ENCODE peak calls at places on chromosome 13, in nine cellular contexts. J is suprapubic skin, T is tibial nerve, I is H1, F is heart left ventricle, Q is HCT116, Y is adrenal gland, B is breast epithelium, A is thyroid gland. P is an unnamed sample.

GRCh38 chr13:25469179-25469545 is 97.4 kb downstream of the ATP8A2 start:
- DNase-seq in J (no peak), T (no peak), I (no peak), F (no peak), Q (no peak), Y (no peak), B (no peak), A (no peak), P (no peak)

GRCh38 chr13:32940601-32941000 is 75.6 kb upstream of the KL start:
- DNase-seq in J (no peak), T (no peak), I (no peak), F (peak; percentile 13), Q (no peak), Y (peak; percentile 29), B (no peak), A (no peak), P (no peak)

GRCh38 chr13:20702530-20702929 is 969 bp upstream of the IL17D start:
- DNase-seq in J (no peak), T (no peak), I (no peak), F (no peak), Q (no peak), Y (no peak), B (no peak), A (no peak), P (no peak)

GRCh38 chr13:41222259-41222852 is 28.0 kb upstream of the KBTBD7 start:
- DNase-seq in J (no peak), T (no peak), I (no peak), F (peak; percentile 19), Q (peak; percentile 50), Y (peak; percentile 28), B (no peak), A (peak; percentile 25), P (peak; percentile 51)

GRCh38 chr13:44470623-44471562 is 97.3 kb downstream of the SERP2 start:
- DNase-seq in J (no peak), T (no peak), I (no peak), F (no peak), Q (peak; percentile 35), Y (no peak), B (no peak), A (no peak), P (no peak)

GRCh38 chr13:47241446-47241845 is 344.6 kb upstream of the HTR2A start:
- DNase-seq in J (no peak), T (no peak), I (no peak), F (no peak), Q (no peak), Y (no peak), B (no peak), A (no peak), P (no peak)

GRCh38 chr13:41085961-41086360 is 24.7 kb downstream of the WBP4 start:
- DNase-seq in J (no peak), T (no peak), I (peak; percentile 53), F (no peak), Q (no peak), Y (no peak), B (no peak), A (no peak), P (no peak)

GRCh38 chr13:48118025-48118424 is 23.1 kb upstream of the MED4 start:
- DNase-seq in J (no peak), T (no peak), I (no peak), F (no peak), Q (no peak), Y (no peak), B (no peak), A (no peak), P (no peak)

GRCh38 chr13:74017301-74018092 is 116.7 kb downstream of the KLF12 start:
- DNase-seq in J (no peak), T (no peak), I (no peak), F (no peak), Q (no peak), Y (no peak), B (no peak), A (no peak), P (no peak)

GRCh38 chr13:95641961-95642621 is 2.4 kb downstream of the DZIP1 start:
- DNase-seq in J (no peak), T (no peak), I (no peak), F (peak; percentile 30), Q (no peak), Y (peak; percentile 24), B (no peak), A (peak; percentile 22), P (peak; percentile 54)

GRCh38 chr13:74003374-74003773 is 130.8 kb downstream of the KLF12 start:
- DNase-seq in J (no peak), T (no peak), I (no peak), F (no peak), Q (no peak), Y (no peak), B (no peak), A (no peak), P (no peak)

GRCh38 chr13:38103851-38104250 is 234.3 kb upstream of the TRPC4 start:
- DNase-seq in J (no peak), T (no peak), I (no peak), F (no peak), Q (no peak), Y (no peak), B (no peak), A (no peak), P (no peak)

GRCh38 chr13:32045963-32046785 is 14.6 kb downstream of the FRY start:
- DNase-seq in J (no peak), T (no peak), I (no peak), F (no peak), Q (no peak), Y (no peak), B (no peak), A (peak; percentile 7), P (no peak)

GRCh38 chr13:43374621-43375020 is 351.2 kb downstream of the DNAJC15 start:
- DNase-seq in J (no peak), T (no peak), I (no peak), F (no peak), Q (no peak), Y (no peak), B (no peak), A (no peak), P (no peak)

GRCh38 chr13:107765724-107766436 is 449.5 kb downstream of the LIG4 start:
- DNase-seq in J (no peak), T (no peak), I (no peak), F (no peak), Q (no peak), Y (no peak), B (no peak), A (no peak), P (no peak)

DNA sequence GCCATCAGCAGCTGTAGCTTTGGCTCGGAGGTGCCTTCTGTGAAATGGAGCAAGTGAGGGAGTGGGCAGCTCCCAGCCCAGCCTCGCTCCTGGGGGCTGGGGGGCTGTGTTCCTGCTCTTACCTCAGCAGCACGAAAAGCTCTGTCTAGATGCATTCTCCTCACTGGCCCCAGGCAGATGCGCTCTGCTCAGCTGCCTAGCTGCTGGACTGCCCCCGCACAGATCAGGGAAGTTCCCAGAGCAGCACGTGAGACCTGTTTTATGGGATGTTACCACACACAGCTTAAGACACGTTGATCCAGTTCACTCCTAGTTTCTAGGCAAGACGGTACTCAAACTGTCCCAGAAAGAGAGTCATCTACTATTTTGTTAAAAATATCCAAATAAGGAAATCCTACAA is 13.6 kb downstream of the LCP1 start:
- DNase-seq in J (no peak), T (no peak), I (no peak), F (no peak), Q (no peak), Y (no peak), B (peak; percentile 58), A (no peak), P (no peak)
- H3K4me1 ChIP-seq in J (peaks cover 24% of the 10 kb centered on the region), T (no peaks in the 10 kb centered on the region), I (peaks cover 4% of the 10 kb centered on the region), F (peaks cover 12% of the 10 kb centered on the region), Q (peaks cover 3% of the 10 kb centered on the region), Y (no peaks in the 10 kb centered on the region), B (no peaks in the 10 kb centered on the region), A (no peaks in the 10 kb centered on the region), P (no peaks in the 10 kb centered on the region)

GRCh38 chr13:49585220-49586157 is at the start of gene RCBTB1:
- DNase-seq in J (peak; percentile 81), T (peak; percentile 18), I (no peak), F (peak; percentile 71), Q (peak; percentile 18), Y (peak; percentile 60), B (peak; percentile 66), A (peak; percentile 89), P (peak; percentile 77)
- TF ChIP-seq POLR2A in J (no peak), T (peak; percentile 43), I (no peak), F (peak; percentile 53), Q (no peak), Y (peak; percentile 12), B (no peak), A (peak; percentile 79), P (no peak)

DNA sequence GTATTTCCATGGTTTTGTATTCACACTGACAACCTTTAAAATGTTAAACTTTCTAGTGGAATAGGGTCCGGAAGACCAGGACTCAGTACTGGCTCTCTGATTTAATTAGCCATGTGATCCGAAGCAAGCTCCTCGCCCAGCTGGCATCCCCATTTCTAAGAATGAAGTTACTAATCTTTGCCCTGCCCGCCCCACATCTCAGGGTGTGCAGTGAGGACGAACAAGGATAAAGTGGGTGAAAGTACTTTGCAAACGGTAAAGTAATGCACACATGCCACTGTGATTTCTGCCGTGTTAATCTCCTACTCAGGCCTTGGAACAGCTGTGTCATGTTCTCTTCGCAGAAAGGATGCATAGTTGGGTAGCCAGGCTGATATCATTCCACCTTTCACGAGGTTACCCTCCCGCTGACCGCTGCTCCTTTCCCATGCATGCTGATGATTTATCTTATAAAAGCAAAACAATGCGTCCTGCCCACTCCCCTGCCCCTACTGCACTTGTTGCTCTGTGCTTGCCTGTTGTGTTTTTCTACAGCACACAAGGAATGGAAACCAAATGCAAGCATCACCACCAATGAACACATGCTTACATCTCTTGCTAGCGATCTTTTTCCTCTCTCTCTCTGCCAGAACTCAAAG is 539.0 kb downstream of the EFNB2 start:
- DNase-seq in J (no peak), T (no peak), I (no peak), F (no peak), Q (no peak), Y (no peak), B (no peak), A (no peak), P (no peak)
- H3K4me3 ChIP-seq in J (no peak overlapping the region), T (no peak overlapping the region), I (no peak overlapping the region), F (no peak overlapping the region), Q (no peak overlapping the region), Y (no peak overlapping the region), B (no peak overlapping the region), A (no peak overlapping the region), P (no peak overlapping the region)

GRCh38 chr13:71829542-71829941 is 37.5 kb downstream of the DACH1 start:
- DNase-seq in J (no peak), T (no peak), I (no peak), F (no peak), Q (no peak), Y (no peak), B (no peak), A (no peak), P (no peak)

GRCh38 chr13:71831716-71832115 is 35.3 kb downstream of the DACH1 start:
- DNase-seq in J (no peak), T (no peak), I (no peak), F (no peak), Q (no peak), Y (no peak), B (no peak), A (no peak), P (no peak)

GRCh38 chr13:71830736-71831135 is 36.3 kb downstream of the DACH1 start:
- DNase-seq in J (no peak), T (no peak), I (no peak), F (no peak), Q (no peak), Y (no peak), B (no peak), A (no peak), P (no peak)

GRCh38 chr13:71828117-71828516 is 38.9 kb downstream of the DACH1 start:
- DNase-seq in J (no peak), T (no peak), I (no peak), F (no peak), Q (no peak), Y (no peak), B (no peak), A (no peak), P (no peak)

GRCh38 chr13:71828564-71828963 is 38.4 kb downstream of the DACH1 start:
- DNase-seq in J (no peak), T (no peak), I (no peak), F (no peak), Q (no peak), Y (no peak), B (no peak), A (no peak), P (no peak)
- H3K4me1 ChIP-seq in J (no peaks in the 10 kb centered on the region), T (no peaks in the 10 kb centered on the region), I (no peaks in the 10 kb centered on the region), F (no peaks in the 10 kb centered on the region), Q (no peaks in the 10 kb centered on the region), Y (no peaks in the 10 kb centered on the region), B (no peaks in the 10 kb centered on the region), A (no peaks in the 10 kb centered on the region), P (peaks cover 4% of the 10 kb centered on the region)

P was measured in stomach.